ENCODE peak calls at places on chromosomes 2 and 18, in nine cellular contexts. B is upper lobe of left lung, H is right lobe of liver, M is NB4, N is adrenal gland, F is heart left ventricle, L is HepG2, D is esophagus squamous epithelium, G is vagina. E is an unnamed sample.
A peak's percentile ranks its signal among the peaks of the same experiment; 100 is the strongest.

GRCh38 chr2:94872676-94873361 is 1.6 kb downstream of the TEKT4 start:
- DNase-seq in L (no peak), N (no peak), B (no peak), G (no peak), M (no peak), F (no peak), H (no peak), D (no peak), E (no peak)

GRCh38 chr2:191625016-191625415 is 52.9 kb upstream of the NABP1 start:
- DNase-seq in D (no peak), F (no peak), B (peak; percentile 58), N (no peak), H (no peak), L (peak; percentile 75), M (peak; percentile 64), G (no peak), E (no peak)

GRCh38 chr2:23542390-23542789 is 157.4 kb downstream of the KLHL29 start:
- DNase-seq in L (no peak), B (no peak), F (no peak), H (no peak), G (no peak), D (no peak), N (peak; percentile 33), M (no peak), E (no peak)

GRCh38 chr2:220096406-220096805 is 469.0 kb downstream of the SLC4A3 start:
- DNase-seq in F (no peak), D (no peak), H (no peak), M (no peak), B (no peak), G (peak; percentile 14), N (no peak), L (no peak), E (no peak)

GRCh38 chr2:162317910-162318279 is 589 bp downstream of the IFIH1 start:
- DNase-seq in F (peak; percentile 67), M (peak; percentile 69), L (no peak), D (no peak), N (peak; percentile 52), B (peak; percentile 47), H (peak; percentile 37), G (no peak), E (peak; percentile 22)

GRCh38 chr2:127092306-127092705 is 14.6 kb downstream of the BIN1 start:
- DNase-seq in L (no peak), B (no peak), N (no peak), M (no peak), D (no peak), F (peak; percentile 60), G (no peak), H (no peak), E (no peak)

GRCh38 chr2:170121689-170122088 is 56.3 kb upstream of the MYO3B start:
- DNase-seq in N (no peak), H (no peak), M (no peak), G (no peak), B (no peak), D (no peak), L (no peak), F (no peak), E (no peak)

GRCh38 chr2:207227062-207227748 is 61.5 kb upstream of the KLF7 start:
- DNase-seq in M (no peak), L (no peak), B (peak; percentile 31), D (no peak), H (no peak), N (no peak), F (peak; percentile 52), G (no peak), E (no peak)

GRCh38 chr2:3236300-3236699 is 141.3 kb downstream of the EIPR1 start:
- DNase-seq in D (no peak), N (no peak), L (no peak), F (no peak), B (no peak), G (no peak), H (no peak), M (no peak), E (no peak)

GRCh38 chr2:11853197-11853588 is 106.8 kb downstream of the LPIN1 start:
- DNase-seq in G (no peak), F (no peak), M (no peak), D (no peak), N (no peak), L (no peak), H (no peak), B (no peak), E (no peak)

GRCh38 chr2:219023045-219023605 is 18.2 kb downstream of the CFAP65 start:
- DNase-seq in M (no peak), D (no peak), H (no peak), N (no peak), L (no peak), F (no peak), B (no peak), G (no peak), E (no peak)

GRCh38 chr2:128808462-128809255 is 490.0 kb upstream of the HS6ST1 start:
- DNase-seq in G (peak; percentile 70), H (no peak), M (no peak), B (no peak), N (peak; percentile 87), D (no peak), F (no peak), L (no peak), E (no peak)

GRCh38 chr18:23563377-23564043 is 22.8 kb downstream of the NPC1 start:
- DNase-seq in B (no peak), M (no peak), G (no peak), N (no peak), F (no peak), H (no peak), D (no peak), L (no peak), E (peak; percentile 5)

GRCh38 chr2:22901471-22901870 is 483.5 kb upstream of the KLHL29 start:
- DNase-seq in B (no peak), N (no peak), M (no peak), F (no peak), G (no peak), L (no peak), D (no peak), H (no peak), E (no peak)

GRCh38 chr2:186653511-186653910 is 40.3 kb upstream of the FAM171B start:
- DNase-seq in M (no peak), L (no peak), N (no peak), F (no peak), D (no peak), B (no peak), H (no peak), G (no peak), E (no peak)

GRCh38 chr2:20573611-20574422 is 77.1 kb downstream of the HS1BP3 start:
- DNase-seq in M (no peak), N (no peak), D (no peak), L (no peak), G (no peak), F (no peak), H (no peak), B (no peak), E (peak; percentile 77)

GRCh38 chr2:33477473-33478468 is 1.3 kb downstream of the RASGRP3 start:
- DNase-seq in D (no peak), M (peak; percentile 79), L (no peak), N (peak; percentile 38), F (no peak), G (no peak), H (peak; percentile 52), B (peak; percentile 72), E (no peak)
- TF ChIP-seq POLR2A in D (no peak), M (no peak), L (no peak), N (no peak), F (no peak), G (peak; percentile 15), H (peak; percentile 33), B (no peak), E (no peak)

DNA sequence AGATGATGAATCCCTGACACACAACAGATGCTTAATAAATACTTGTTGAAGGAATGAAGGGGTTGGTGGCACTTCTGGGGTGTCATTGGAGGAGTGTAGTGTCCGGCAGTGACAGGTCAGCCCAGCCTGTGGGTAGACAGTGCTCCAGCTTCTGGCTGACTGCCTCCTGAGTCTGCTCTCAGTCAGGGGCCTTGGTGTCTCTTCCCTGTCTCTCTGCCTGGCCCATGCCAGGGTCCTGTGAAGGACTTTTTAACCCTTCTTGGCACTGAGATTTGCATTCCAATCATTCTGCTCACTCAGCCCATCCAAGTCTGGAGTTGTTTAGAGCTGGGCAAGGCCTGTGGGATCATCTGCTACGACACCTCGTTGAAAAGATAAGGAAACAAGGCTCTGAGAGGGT is 1.4 kb upstream of the KCNK3 start:
- DNase-seq in M (no peak), G (no peak), F (no peak), N (peak; percentile 75), B (no peak), D (no peak), H (no peak), L (no peak), E (no peak)
- TF ChIP-seq CTCF in M (no peak), G (no peak), F (no peak), N (no peak), B (no peak), D (no peak), H (no peak), L (no peak), E (no peak)

GRCh38 chr2:239307221-239307569 is 93.6 kb downstream of the HDAC4 start:
- DNase-seq in L (no peak), M (no peak), N (no peak), G (no peak), H (peak; percentile 8), D (no peak), B (peak; percentile 12), F (no peak), E (no peak)

GRCh38 chr2:239310401-239311061 is 90.3 kb downstream of the HDAC4 start:
- DNase-seq in G (peak; percentile 82), L (no peak), B (peak; percentile 15), F (no peak), M (no peak), H (no peak), N (no peak), D (no peak), E (no peak)

GRCh38 chr2:239307921-239308620 is 92.7 kb downstream of the HDAC4 start:
- DNase-seq in N (peak; percentile 11), H (peak; percentile 18), D (no peak), G (no peak), L (no peak), M (peak; percentile 31), F (no peak), B (peak; percentile 11), E (no peak)

GRCh38 chr2:239309398-239310245 is 91.2 kb downstream of the HDAC4 start:
- DNase-seq in M (no peak), N (peak; percentile 10), G (no peak), L (no peak), D (no peak), F (no peak), B (peak; percentile 9), H (peak; percentile 17), E (peak; percentile 81)

GRCh38 chr2:239308696-239309397 is 92.0 kb downstream of the HDAC4 start:
- DNase-seq in N (peak; percentile 63), H (peak; percentile 12), F (no peak), G (no peak), D (no peak), B (peak; percentile 20), M (no peak), L (no peak), E (peak; percentile 55)
- TF ChIP-seq POLR2A in N (peak; percentile 57), H (no peak), F (no peak), G (peak; percentile 17), D (no peak), B (no peak), M (no peak), L (no peak), E (no peak)

GRCh38 chr2:236682651-236683422 is 113.2 kb downstream of the ACKR3 start:
- DNase-seq in D (no peak), L (no peak), F (peak; percentile 58), N (no peak), G (no peak), M (no peak), B (no peak), H (no peak), E (peak; percentile 70)
- TF ChIP-seq CTCF in D (no peak), L (no peak), F (no peak), N (no peak), G (no peak), M (no peak), B (no peak), H (no peak), E (no peak)

GRCh38 chr2:100416939-100417744 is at the start of gene CHST10:
- DNase-seq in N (peak; percentile 53), M (peak; percentile 82), D (no peak), F (peak; percentile 80), H (peak; percentile 45), B (peak; percentile 44), L (peak; percentile 42), G (no peak), E (peak; percentile 89)
- TF ChIP-seq POLR2A in N (peak; percentile 47), M (no peak), D (no peak), F (peak; percentile 45), H (no peak), B (no peak), L (peak; percentile 45), G (no peak), E (no peak)